ENCODE peak calls at places on chromosomes 6 and 20, in nine cellular contexts. X is endothelial cell, E is cardiac fibroblast, F is transverse colon, Y is AG09319, O is ovary, T is pancreas, D is OCI-LY7, G is dorsolateral prefrontal cortex. L is an unnamed sample.

GRCh38 chr20:56626367-56627121 is 2.6 kb upstream of the TFAP2C start:
- DNase-seq in X (peak), E (no peak), F (peak), Y (no peak), O (no peak), T (peak), D (no peak), G (no peak), L (no peak)

GRCh38 chr6:101114703-101115102 is 233.6 kb upstream of the ASCC3 start:
- DNase-seq in X (peak), E (peak), F (no peak), Y (no peak), O (no peak), T (no peak), D (peak), G (no peak), L (no peak)

GRCh38 chr6:6878921-6879585 is 228.7 kb upstream of the RREB1 start:
- DNase-seq in X (no peak), E (peak), F (peak), Y (no peak), O (no peak), T (no peak), D (no peak), G (no peak), L (no peak)

GRCh38 chr6:3222506-3223038 is 4.9 kb downstream of the TUBB2B start:
- DNase-seq in X (no peak), E (no peak), F (no peak), Y (no peak), O (no peak), T (no peak), D (no peak), G (no peak), L (no peak)

GRCh38 chr6:142195862-142196536 is 48.9 kb downstream of the VTA1 start:
- DNase-seq in X (no peak), E (no peak), F (no peak), Y (no peak), O (no peak), T (no peak), D (no peak), G (no peak), L (no peak)

GRCh38 chr20:22805219-22805618 is 220.8 kb upstream of the FOXA2 start:
- DNase-seq in X (peak), E (peak), F (no peak), Y (peak), O (no peak), T (no peak), D (no peak), G (no peak), L (no peak)

GRCh38 chr6:111406200-111406711 is 76.8 kb downstream of the REV3L start:
- DNase-seq in X (no peak), E (no peak), F (no peak), Y (no peak), O (no peak), T (no peak), D (peak), G (no peak), L (no peak)

GRCh38 chr20:41248371-41249024 is 69.0 kb downstream of the ZHX3 start:
- DNase-seq in X (no peak), E (peak), F (no peak), Y (no peak), O (no peak), T (no peak), D (peak), G (no peak), L (no peak)

GRCh38 chr6:152338335-152339125 is 298.6 kb downstream of the SYNE1 start:
- DNase-seq in X (peak), E (peak), F (peak), Y (no peak), O (peak), T (peak), D (peak), G (peak), L (no peak)

GRCh38 chr6:21873562-21873961 is 280.0 kb downstream of the SOX4 start:
- DNase-seq in X (no peak), E (peak), F (peak), Y (peak), O (no peak), T (no peak), D (no peak), G (no peak), L (no peak)

GRCh38 chr6:24768361-24768760 is 6.4 kb upstream of the GMNN start:
- DNase-seq in X (no peak), E (peak), F (no peak), Y (no peak), O (no peak), T (no peak), D (no peak), G (no peak), L (no peak)
- TF ChIP-seq CTCF in X (no peak), E (no peak), F (no peak), Y (no peak), O (no peak), T (no peak), D (no peak), G (no peak), L (no peak)

GRCh38 chr6:76351275-76351674 is 278.8 kb upstream of the IMPG1 start:
- DNase-seq in X (no peak), E (no peak), F (no peak), Y (no peak), O (no peak), T (peak), D (no peak), G (no peak), L (no peak)
- TF ChIP-seq CTCF in X (no peak), E (no peak), F (no peak), Y (no peak), O (no peak), T (peak), D (peak), G (no peak), L (no peak)

DNA sequence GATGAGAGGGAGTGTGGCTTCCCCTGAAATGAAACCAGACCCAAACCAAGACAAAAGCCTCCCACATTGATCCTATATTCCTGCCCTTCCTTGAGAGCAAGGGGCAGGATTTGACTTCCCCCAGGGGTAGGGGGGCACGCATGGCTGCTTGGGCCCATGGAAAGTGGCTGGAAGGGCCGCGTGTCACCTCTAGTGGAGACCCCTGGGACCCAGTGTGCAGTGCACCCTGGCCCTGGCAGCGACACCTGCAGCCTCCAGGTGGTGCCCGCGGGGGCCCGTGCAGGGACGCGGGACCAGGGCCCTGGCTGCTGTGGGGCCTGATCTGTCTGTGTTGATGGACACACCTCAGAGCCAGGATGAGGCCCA is 18.0 kb upstream of the SLCO4A1 start:
- DNase-seq in X (no peak), E (no peak), F (peak), Y (no peak), O (no peak), T (peak), D (peak), G (no peak), L (no peak)
- TF ChIP-seq CTCF in X (no peak), E (no peak), F (peak), Y (no peak), O (no peak), T (no peak), D (peak), G (no peak), L (no peak)

GRCh38 chr20:7031222-7031621 is 263.7 kb downstream of the BMP2 start:
- DNase-seq in X (peak), E (peak), F (no peak), Y (no peak), O (no peak), T (no peak), D (no peak), G (no peak), L (no peak)
- TF ChIP-seq CTCF in X (peak), E (peak), F (peak), Y (peak), O (no peak), T (no peak), D (peak), G (peak), L (no peak)

GRCh38 chr20:47205577-47206123 is 150.8 kb downstream of the ZMYND8 start:
- DNase-seq in X (peak), E (peak), F (peak), Y (peak), O (no peak), T (peak), D (peak), G (no peak), L (peak)
- TF ChIP-seq CTCF in X (peak), E (peak), F (peak), Y (peak), O (no peak), T (peak), D (peak), G (peak), L (peak)

GRCh38 chr6:150894935-150895686 is 29.6 kb downstream of the MTHFD1L start:
- DNase-seq in X (no peak), E (peak), F (no peak), Y (no peak), O (no peak), T (no peak), D (no peak), G (no peak), L (no peak)
- TF ChIP-seq CTCF in X (peak), E (peak), F (no peak), Y (no peak), O (no peak), T (no peak), D (peak), G (no peak), L (no peak)

GRCh38 chr6:160069459-160069858 is 52.2 kb upstream of the SLC22A1 start:
- DNase-seq in X (no peak), E (no peak), F (no peak), Y (no peak), O (no peak), T (no peak), D (no peak), G (no peak), L (no peak)

GRCh38 chr6:160070831-160071230 is 50.8 kb upstream of the SLC22A1 start:
- DNase-seq in X (no peak), E (no peak), F (no peak), Y (no peak), O (no peak), T (no peak), D (no peak), G (no peak), L (no peak)

GRCh38 chr6:160073272-160073671 is 48.3 kb upstream of the SLC22A1 start:
- DNase-seq in X (no peak), E (no peak), F (no peak), Y (no peak), O (no peak), T (no peak), D (no peak), G (no peak), L (no peak)

GRCh38 chr6:160070427-160070826 is 51.2 kb upstream of the SLC22A1 start:
- DNase-seq in X (no peak), E (no peak), F (no peak), Y (no peak), O (no peak), T (no peak), D (peak), G (no peak), L (no peak)

DNA sequence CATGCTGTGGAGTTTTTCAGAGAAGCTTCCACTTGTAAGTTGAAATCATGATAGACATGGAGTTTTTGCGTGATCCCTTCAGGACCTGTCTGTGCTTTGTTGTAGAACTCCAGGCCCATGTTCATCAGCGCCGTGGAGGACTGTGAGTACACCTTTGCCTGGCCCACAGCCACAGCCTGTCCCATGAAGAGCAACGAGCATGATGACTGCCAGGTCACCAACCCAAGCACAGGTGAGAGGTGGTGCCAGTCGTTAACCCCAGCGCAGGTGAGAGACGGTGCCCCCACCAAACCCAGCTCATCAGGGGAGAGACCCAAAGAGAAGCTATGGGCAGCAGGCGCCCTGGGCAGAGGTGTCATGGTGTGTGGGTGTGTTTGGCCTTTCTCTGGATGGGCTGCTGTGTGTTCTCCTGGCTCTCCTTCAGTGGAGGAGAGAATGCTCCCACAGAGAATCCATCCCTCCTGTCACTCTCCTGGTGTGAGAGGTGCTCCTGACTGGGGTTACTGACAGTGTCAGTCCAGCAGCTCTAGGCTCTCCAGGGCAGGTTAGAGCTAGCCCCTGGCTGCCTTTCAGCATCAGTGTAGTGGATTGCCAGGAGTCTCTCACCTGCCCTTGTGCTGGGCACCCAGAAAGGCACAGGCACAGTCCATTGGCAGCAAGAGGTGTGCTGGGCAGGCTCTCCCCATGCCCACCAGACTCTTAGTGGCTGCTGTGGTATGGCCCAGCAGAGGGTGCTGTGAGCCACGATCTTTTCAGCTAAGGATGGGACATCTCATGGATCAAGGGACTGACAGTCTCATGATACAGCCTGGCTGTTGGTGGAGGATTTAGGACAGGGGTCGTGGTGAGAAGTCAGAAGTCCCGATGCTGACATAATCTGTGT is 49.6 kb upstream of the SLC22A1 start:
- DNase-seq in X (no peak), E (peak), F (no peak), Y (no peak), O (no peak), T (no peak), D (peak), G (no peak), L (no peak)
- TF ChIP-seq CTCF in X (no peak), E (peak), F (peak), Y (no peak), O (peak), T (no peak), D (peak), G (no peak), L (peak)

L was measured in upper lobe of right lung.